ENCODE peak calls at places on chromosomes 6 and 20, in six cellular contexts. C, E, B, G, H and V are unnamed samples.
A peak's percentile ranks its signal among the peaks of the same experiment; 100 is the strongest.

GRCh38 chr20:35006531-35006971 is 50.9 kb downstream of the MYH7B start:
- DNase-seq in C (no peak), B (no peak), H (peak; percentile 30), G (no peak), E (no peak), V (no peak)

GRCh38 chr6:89409461-89410035 is 2.5 kb downstream of the RRAGD start:
- DNase-seq in C (no peak), B (no peak), E (no peak), H (no peak), G (no peak), V (no peak)

GRCh38 chr20:1171461-1172093 is 13.2 kb downstream of the TMEM74B start:
- DNase-seq in H (no peak), E (peak; percentile 34), G (no peak), C (peak; percentile 27), B (no peak), V (peak; percentile 38)

GRCh38 chr6:38143191-38144154 is 323.9 kb downstream of the ZFAND3 start:
- DNase-seq in E (no peak), H (no peak), C (no peak), B (no peak), G (no peak), V (no peak)

GRCh38 chr6:33160728-33161323 is 31.4 kb downstream of the COL11A2 start:
- DNase-seq in H (no peak), C (peak; percentile 84), E (peak; percentile 96), B (no peak), G (no peak), V (peak; percentile 89)

GRCh38 chr20:51220293-51220706 is 197.4 kb upstream of the KCNG1 start:
- DNase-seq in E (peak; percentile 34), C (no peak), G (peak; percentile 43), H (no peak), B (peak; percentile 34), V (no peak)

GRCh38 chr20:62364911-62365736 is 2.0 kb downstream of the LAMA5 start:
- DNase-seq in G (no peak), E (no peak), H (peak; percentile 79), B (no peak), C (no peak), V (no peak)

GRCh38 chr6:4732691-4733315 is 43.4 kb upstream of the CDYL start:
- DNase-seq in H (peak; percentile 70), E (peak; percentile 96), B (no peak), G (no peak), C (peak; percentile 95), V (peak; percentile 90)

GRCh38 chr6:111201155-111201554 is 113.9 kb downstream of the SLC16A10 start:
- DNase-seq in G (no peak), E (no peak), B (no peak), H (no peak), C (no peak), V (no peak)

GRCh38 chr20:47235111-47235510 is 121.4 kb downstream of the ZMYND8 start:
- DNase-seq in H (no peak), G (no peak), C (no peak), B (no peak), E (no peak), V (no peak)

GRCh38 chr20:24366605-24367004 is 102.8 kb upstream of the SYNDIG1 start:
- DNase-seq in C (no peak), B (no peak), G (no peak), H (no peak), E (no peak), V (no peak)

GRCh38 chr6:2876210-2877056 is 26.7 kb downstream of the SERPINB9 start:
- DNase-seq in C (peak; percentile 81), B (peak; percentile 20), E (peak; percentile 92), H (peak; percentile 85), G (no peak), V (peak; percentile 92)

GRCh38 chr6:15073344-15073789 is 172.5 kb upstream of the JARID2 start:
- DNase-seq in H (no peak), G (no peak), C (peak; percentile 18), B (no peak), E (peak; percentile 12), V (no peak)

GRCh38 chr6:150299873-150300485 is 68.8 kb upstream of the IYD start:
- DNase-seq in C (no peak), G (no peak), H (no peak), E (no peak), B (no peak), V (no peak)

GRCh38 chr6:33073431-33073871 is at the start of gene HLA-DPA1:
- DNase-seq in C (peak; percentile 11), E (peak; percentile 24), G (peak; percentile 39), H (no peak), B (peak; percentile 59), V (no peak)

GRCh38 chr20:21113697-21114096 is 7.5 kb upstream of the LINC00237 start:
- DNase-seq in E (no peak), H (no peak), G (no peak), B (no peak), C (no peak), V (no peak)

GRCh38 chr20:20499469-20499868 is 131.6 kb downstream of the INSM1 start:
- DNase-seq in G (no peak), H (no peak), C (no peak), B (no peak), E (no peak), V (no peak)

GRCh38 chr6:12298995-12299394 is 8.8 kb downstream of the EDN1 start:
- DNase-seq in B (no peak), E (no peak), G (no peak), H (no peak), C (no peak), V (no peak)

GRCh38 chr6:142693446-142693845 is 251.5 kb downstream of the HIVEP2 start:
- DNase-seq in C (peak; percentile 68), H (no peak), B (no peak), G (no peak), E (peak; percentile 88), V (peak; percentile 79)

GRCh38 chr20:33689973-33690372 is 3.8 kb upstream of the E2F1 start:
- DNase-seq in H (peak; percentile 42), B (peak; percentile 27), G (peak; percentile 83), E (peak; percentile 59), C (peak; percentile 66), V (peak; percentile 59)

GRCh38 chr6:154989457-154989856 is 5.7 kb upstream of the TIAM2 start:
- DNase-seq in G (no peak), B (no peak), H (no peak), C (no peak), E (no peak), V (no peak)

GRCh38 chr6:167795874-167796667 is 30.6 kb upstream of the AFDN start:
- DNase-seq in H (no peak), E (no peak), C (no peak), G (no peak), B (no peak), V (no peak)

GRCh38 chr6:20403766-20404640 is 2.3 kb downstream of the E2F3 start:
- DNase-seq in G (peak; percentile 68), B (peak; percentile 55), C (peak; percentile 58), E (peak; percentile 76), H (peak; percentile 46), V (peak; percentile 63)

GRCh38 chr6:16237242-16237641 is 1.1 kb upstream of the GMPR start:
- DNase-seq in B (no peak), C (no peak), H (no peak), G (no peak), E (no peak), V (no peak)

GRCh38 chr6:5763407-5763806 is 243.3 kb downstream of the NRN1 start:
- DNase-seq in G (no peak), H (no peak), E (peak; percentile 61), B (no peak), C (peak; percentile 31), V (peak; percentile 25)

GRCh38 chr6:93624408-93624807 is 205.0 kb upstream of the EPHA7 start:
- DNase-seq in H (no peak), G (no peak), E (no peak), C (no peak), B (no peak), V (no peak)

GRCh38 chr6:139982652-139983051 is 608.2 kb upstream of the CITED2 start:
- DNase-seq in B (no peak), H (no peak), E (peak; percentile 92), C (peak; percentile 74), G (no peak), V (peak; percentile 73)

GRCh38 chr6:108123516-108123929 is 42.3 kb upstream of the NR2E1 start:
- DNase-seq in B (no peak), C (no peak), H (peak; percentile 62), E (no peak), G (no peak), V (no peak)

GRCh38 chr6:455006-455585 is 63.5 kb downstream of the IRF4 start:
- DNase-seq in E (no peak), B (no peak), G (no peak), C (peak; percentile 12), H (no peak), V (no peak)

GRCh38 chr6:67694127-67694526 is 941.0 kb upstream of the ADGRB3 start:
- DNase-seq in H (no peak), C (no peak), G (no peak), B (no peak), E (no peak), V (no peak)

GRCh38 chr6:110250838-110251237 is 70.6 kb downstream of the CDC40 start:
- DNase-seq in H (no peak), E (no peak), C (no peak), G (no peak), B (no peak), V (no peak)

GRCh38 chr6:26534681-26535465 is 3.3 kb upstream of the HMGN4 start:
- DNase-seq in E (no peak), G (no peak), B (no peak), H (no peak), C (no peak), V (no peak)

GRCh38 chr20:48797275-48797825 is 30.4 kb downstream of the PREX1 start:
- DNase-seq in C (no peak), G (no peak), B (no peak), H (peak; percentile 82), E (no peak), V (no peak)

GRCh38 chr6:2872417-2873358 is 30.4 kb downstream of the SERPINB9 start:
- DNase-seq in H (no peak), B (no peak), E (no peak), G (no peak), C (no peak), V (no peak)